ENCODE peak calls at places on chromosomes 2 and 18, in four cellular contexts. One of them, this sample, is unnamed.

GRCh38 chr2:60977562-60977895 is 40.0 kb upstream of the PEX13 start:
- DNase-seq in AG04449: no peak
- DNase-seq in HL-60: no peak
- DNase-seq in astrocyte of the spinal cord: no peak
- DNase-seq in this sample: no peak

GRCh38 chr2:20391951-20392699 is 41.5 kb upstream of the PUM2 start:
- DNase-seq in AG04449: no peak
- DNase-seq in HL-60: no peak
- DNase-seq in astrocyte of the spinal cord: no peak
- DNase-seq in this sample: no peak

GRCh38 chr2:219513787-219514186 is 495 bp upstream of the ASIC4 start:
- DNase-seq in AG04449: no peak
- DNase-seq in HL-60: no peak
- DNase-seq in astrocyte of the spinal cord: no peak
- DNase-seq in this sample: no peak

GRCh38 chr2:224754129-224754528 is 38.0 kb upstream of the CCDC195 start:
- DNase-seq in AG04449: peak; percentile 58
- DNase-seq in HL-60: no peak
- DNase-seq in astrocyte of the spinal cord: peak; percentile 7
- DNase-seq in this sample: no peak

GRCh38 chr2:196840171-196840570 is 31.0 kb upstream of the C2orf66 start:
- DNase-seq in AG04449: no peak
- DNase-seq in HL-60: no peak
- DNase-seq in astrocyte of the spinal cord: no peak
- DNase-seq in this sample: no peak

GRCh38 chr2:133264951-133265949 is 303.0 kb downstream of the NCKAP5 start:
- DNase-seq in AG04449: no peak
- DNase-seq in HL-60: no peak
- DNase-seq in astrocyte of the spinal cord: no peak
- DNase-seq in this sample: peak; percentile 32

GRCh38 chr2:219631406-219631891 is 4.0 kb downstream of the SLC4A3 start:
- DNase-seq in AG04449: no peak
- DNase-seq in HL-60: no peak
- DNase-seq in astrocyte of the spinal cord: no peak
- DNase-seq in this sample: no peak

GRCh38 chr2:186841940-186842339 is 7.0 kb downstream of the ZSWIM2 start:
- DNase-seq in AG04449: peak; percentile 62
- DNase-seq in HL-60: no peak
- DNase-seq in astrocyte of the spinal cord: peak; percentile 69
- DNase-seq in this sample: no peak

GRCh38 chr2:214542866-214543265 is 132.0 kb downstream of the VWC2L start:
- DNase-seq in AG04449: peak; percentile 10
- DNase-seq in HL-60: no peak
- DNase-seq in astrocyte of the spinal cord: peak; percentile 58
- DNase-seq in this sample: no peak

GRCh38 chr2:112625474-112626114 is 20.1 kb upstream of the SLC20A1 start:
- DNase-seq in AG04449: no peak
- DNase-seq in HL-60: no peak
- DNase-seq in astrocyte of the spinal cord: no peak
- DNase-seq in this sample: no peak

GRCh38 chr2:154591294-154591693 is 107.2 kb upstream of the KCNJ3 start:
- DNase-seq in AG04449: no peak
- DNase-seq in HL-60: no peak
- DNase-seq in astrocyte of the spinal cord: no peak
- DNase-seq in this sample: no peak

GRCh38 chr2:211931314-211931713 is 607.3 kb downstream of the ERBB4 start:
- DNase-seq in AG04449: no peak
- DNase-seq in HL-60: no peak
- DNase-seq in astrocyte of the spinal cord: no peak
- DNase-seq in this sample: no peak

GRCh38 chr2:197871780-197872456 is 67.5 kb downstream of the PLCL1 start:
- DNase-seq in AG04449: no peak
- DNase-seq in HL-60: no peak
- DNase-seq in astrocyte of the spinal cord: no peak
- DNase-seq in this sample: no peak

GRCh38 chr2:218982312-218983262 is 2.4 kb downstream of the FEV start:
- DNase-seq in AG04449: no peak
- DNase-seq in HL-60: peak; percentile 49
- DNase-seq in astrocyte of the spinal cord: no peak
- DNase-seq in this sample: no peak

GRCh38 chr2:237240252-237240651 is 154.6 kb downstream of the COPS8 start:
- DNase-seq in AG04449: no peak
- DNase-seq in HL-60: no peak
- DNase-seq in astrocyte of the spinal cord: no peak
- DNase-seq in this sample: no peak

GRCh38 chr2:3290655-3291054 is 87.0 kb downstream of the EIPR1 start:
- DNase-seq in AG04449: no peak
- DNase-seq in HL-60: no peak
- DNase-seq in astrocyte of the spinal cord: no peak
- DNase-seq in this sample: no peak

GRCh38 chr2:196170202-196170680 is 1.1 kb downstream of the STK17B start:
- DNase-seq in AG04449: no peak
- DNase-seq in HL-60: peak; percentile 72
- DNase-seq in astrocyte of the spinal cord: peak; percentile 79
- DNase-seq in this sample: no peak

GRCh38 chr2:234286118-234286598 is 210.7 kb downstream of the ARL4C start:
- DNase-seq in AG04449: no peak
- DNase-seq in HL-60: no peak
- DNase-seq in astrocyte of the spinal cord: peak; percentile 79
- DNase-seq in this sample: no peak

GRCh38 chr18:67463829-67464228 is 52.7 kb downstream of the DSEL start:
- DNase-seq in AG04449: no peak
- DNase-seq in HL-60: no peak
- DNase-seq in astrocyte of the spinal cord: no peak
- DNase-seq in this sample: no peak

GRCh38 chr2:70751881-70752280 is 16.1 kb downstream of the ADD2 start:
- DNase-seq in AG04449: no peak
- DNase-seq in HL-60: no peak
- DNase-seq in astrocyte of the spinal cord: no peak
- DNase-seq in this sample: no peak

GRCh38 chr2:107735206-107735605 is 91.5 kb upstream of the RGPD4 start:
- DNase-seq in AG04449: no peak
- DNase-seq in HL-60: no peak
- DNase-seq in astrocyte of the spinal cord: no peak
- DNase-seq in this sample: no peak

GRCh38 chr2:179410552-179411356 is 146.1 kb upstream of the SESTD1 start:
- DNase-seq in AG04449: no peak
- DNase-seq in HL-60: peak; percentile 40
- DNase-seq in astrocyte of the spinal cord: peak; percentile 56
- DNase-seq in this sample: peak; percentile 28

GRCh38 chr2:48230834-48231233 is 299.1 kb upstream of the STON1 start:
- DNase-seq in AG04449: no peak
- DNase-seq in HL-60: no peak
- DNase-seq in astrocyte of the spinal cord: no peak
- DNase-seq in this sample: no peak

GRCh38 chr2:180191352-180192124 is 184.4 kb upstream of the CWC22 start:
- DNase-seq in AG04449: no peak
- DNase-seq in HL-60: no peak
- DNase-seq in astrocyte of the spinal cord: peak; percentile 13
- DNase-seq in this sample: no peak

GRCh38 chr2:136362676-136363390 is 244.9 kb upstream of the CXCR4 start:
- DNase-seq in AG04449: no peak
- DNase-seq in HL-60: no peak
- DNase-seq in astrocyte of the spinal cord: no peak
- DNase-seq in this sample: no peak

GRCh38 chr2:133422946-133423345 is 145.3 kb downstream of the NCKAP5 start:
- DNase-seq in AG04449: peak; percentile 79
- DNase-seq in HL-60: no peak
- DNase-seq in astrocyte of the spinal cord: peak; percentile 64
- DNase-seq in this sample: no peak

DNA sequence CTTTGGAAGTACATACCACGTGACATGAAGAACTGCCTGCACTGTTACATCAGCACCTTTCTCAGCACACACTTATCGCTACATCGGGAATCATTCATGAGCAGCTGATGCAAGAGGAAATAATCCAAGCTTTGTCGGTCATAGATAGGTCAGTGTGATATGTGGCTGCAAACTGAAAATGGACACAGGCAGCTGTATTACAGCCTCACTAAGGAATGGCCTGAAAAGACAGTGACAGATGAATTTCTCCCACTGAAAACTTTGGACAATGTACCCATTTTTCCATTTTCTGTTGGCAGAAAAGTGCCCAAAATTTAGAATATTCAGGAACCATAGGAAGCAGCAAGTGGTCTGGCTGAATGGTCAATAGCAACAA is 494.4 kb upstream of the MAP2 start:
- DNase-seq in AG04449: no peak
- DNase-seq in HL-60: no peak
- DNase-seq in astrocyte of the spinal cord: no peak
- DNase-seq in this sample: no peak
- TF ChIP-seq CTCF in AG04449: no peak
- TF ChIP-seq CTCF in HL-60: no peak
- TF ChIP-seq CTCF in astrocyte of the spinal cord: no peak
- TF ChIP-seq CTCF in this sample: no peak

DNA sequence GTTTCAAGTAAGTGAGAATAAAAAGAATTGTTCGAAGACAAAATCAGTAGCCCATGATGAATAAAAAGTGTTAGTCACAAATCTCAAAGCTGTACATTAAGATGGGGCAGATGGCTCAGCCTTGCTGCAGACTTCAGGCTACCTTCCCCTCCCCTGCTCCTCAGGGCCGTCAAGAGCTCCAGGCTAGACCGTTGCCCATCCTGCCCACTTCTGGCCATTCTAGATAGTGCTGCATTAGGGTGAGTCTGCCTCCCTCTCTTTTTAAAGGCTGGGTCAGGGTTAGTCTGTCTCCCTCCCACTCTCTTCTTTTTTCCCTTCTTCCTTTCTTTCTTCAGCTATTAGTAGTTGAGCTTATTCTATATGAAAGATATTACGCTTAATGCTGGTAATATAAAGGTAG is 86.0 kb downstream of the MAPRE2 start:
- DNase-seq in AG04449: no peak
- DNase-seq in HL-60: no peak
- DNase-seq in astrocyte of the spinal cord: no peak
- DNase-seq in this sample: peak; percentile 36
- TF ChIP-seq CTCF in AG04449: peak; percentile 39
- TF ChIP-seq CTCF in HL-60: no peak
- TF ChIP-seq CTCF in astrocyte of the spinal cord: peak; percentile 36
- TF ChIP-seq CTCF in this sample: no peak

DNA sequence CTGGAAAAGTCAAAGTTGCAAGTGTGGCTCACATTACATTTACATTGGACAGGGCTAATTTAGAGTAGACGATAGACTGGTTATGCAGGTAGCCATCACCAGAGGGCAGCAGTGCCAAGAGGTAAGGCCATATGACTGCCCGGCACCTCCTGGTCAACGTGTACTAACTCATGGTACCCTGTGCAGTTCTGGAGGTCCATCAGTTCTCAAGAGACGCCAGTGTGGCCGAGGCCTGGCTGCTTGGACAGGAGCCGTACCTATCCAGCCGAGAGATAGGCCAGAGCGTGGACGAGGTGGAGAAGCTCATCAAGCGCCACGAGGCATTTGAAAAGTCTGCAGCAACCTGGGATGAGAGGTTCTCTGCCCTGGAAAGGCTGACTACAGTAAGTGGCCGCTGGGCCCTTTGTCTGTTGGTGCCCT is 65.8 kb upstream of the EML6 start:
- DNase-seq in AG04449: no peak
- DNase-seq in HL-60: peak; percentile 34
- DNase-seq in astrocyte of the spinal cord: peak; percentile 50
- DNase-seq in this sample: peak; percentile 73
- TF ChIP-seq CTCF in AG04449: peak; percentile 55
- TF ChIP-seq CTCF in HL-60: peak; percentile 50
- TF ChIP-seq CTCF in astrocyte of the spinal cord: peak; percentile 66
- TF ChIP-seq CTCF in this sample: peak; percentile 51

GRCh38 chr2:171348056-171348455 is 85.7 kb downstream of the METTL8 start:
- DNase-seq in AG04449: no peak
- DNase-seq in HL-60: no peak
- DNase-seq in astrocyte of the spinal cord: no peak
- DNase-seq in this sample: no peak

GRCh38 chr2:171345971-171346722 is 87.6 kb downstream of the METTL8 start:
- DNase-seq in AG04449: no peak
- DNase-seq in HL-60: no peak
- DNase-seq in astrocyte of the spinal cord: no peak
- DNase-seq in this sample: no peak

GRCh38 chr2:171347591-171348032 is 86.2 kb downstream of the METTL8 start:
- DNase-seq in AG04449: peak; percentile 84
- DNase-seq in HL-60: no peak
- DNase-seq in astrocyte of the spinal cord: peak; percentile 92
- DNase-seq in this sample: no peak

GRCh38 chr2:171346723-171347104 is 87.1 kb downstream of the METTL8 start:
- DNase-seq in AG04449: no peak
- DNase-seq in HL-60: no peak
- DNase-seq in astrocyte of the spinal cord: no peak
- DNase-seq in this sample: no peak

GRCh38 chr2:171347158-171347557 is 86.6 kb downstream of the METTL8 start:
- DNase-seq in AG04449: no peak
- DNase-seq in HL-60: no peak
- DNase-seq in astrocyte of the spinal cord: peak; percentile 34
- DNase-seq in this sample: no peak
- TF ChIP-seq CTCF in AG04449: no peak
- TF ChIP-seq CTCF in HL-60: no peak
- TF ChIP-seq CTCF in astrocyte of the spinal cord: peak; percentile 22
- TF ChIP-seq CTCF in this sample: no peak

DNA sequence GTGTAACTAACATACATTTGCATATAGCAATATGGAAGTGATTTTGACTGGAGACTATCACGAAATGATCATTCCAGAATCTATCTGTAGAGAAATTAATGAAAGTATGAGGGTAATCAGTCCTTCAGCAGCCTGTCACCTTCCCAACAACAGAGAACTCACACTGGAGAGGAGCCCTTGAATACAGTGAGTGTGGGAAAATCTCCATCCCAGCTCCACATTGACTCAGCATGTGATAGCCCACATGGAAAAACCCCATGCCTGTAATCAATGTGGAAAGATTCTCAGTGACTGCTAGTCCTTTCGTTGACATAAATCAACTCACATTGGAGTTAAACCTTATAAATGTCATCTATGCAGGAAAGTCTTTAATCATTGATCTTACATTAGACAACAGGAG is 13.1 kb upstream of the UXS1 start:
- DNase-seq in AG04449: no peak
- DNase-seq in HL-60: no peak
- DNase-seq in astrocyte of the spinal cord: no peak
- DNase-seq in this sample: no peak
- TF ChIP-seq CTCF in AG04449: no peak
- TF ChIP-seq CTCF in HL-60: no peak
- TF ChIP-seq CTCF in astrocyte of the spinal cord: no peak
- TF ChIP-seq CTCF in this sample: no peak

GRCh38 chr18:21117385-21118135 is 5.9 kb upstream of the ROCK1 start:
- DNase-seq in AG04449: peak; percentile 84
- DNase-seq in HL-60: peak; percentile 77
- DNase-seq in astrocyte of the spinal cord: peak; percentile 84
- DNase-seq in this sample: no peak

GRCh38 chr18:21112140-21112473 is 494 bp upstream of the ROCK1 start:
- DNase-seq in AG04449: no peak
- DNase-seq in HL-60: no peak
- DNase-seq in astrocyte of the spinal cord: no peak
- DNase-seq in this sample: no peak

GRCh38 chr18:21111351-21112139 is at the start of gene ROCK1:
- DNase-seq in AG04449: peak; percentile 74
- DNase-seq in HL-60: peak; percentile 100
- DNase-seq in astrocyte of the spinal cord: peak; percentile 98
- DNase-seq in this sample: peak; percentile 100

GRCh38 chr18:21112543-21113105 is 1.0 kb upstream of the ROCK1 start:
- DNase-seq in AG04449: no peak
- DNase-seq in HL-60: no peak
- DNase-seq in astrocyte of the spinal cord: no peak
- DNase-seq in this sample: no peak

GRCh38 chr18:21115519-21116411 is 4.2 kb upstream of the ROCK1 start:
- DNase-seq in AG04449: peak; percentile 74
- DNase-seq in HL-60: peak; percentile 60
- DNase-seq in astrocyte of the spinal cord: peak; percentile 57
- DNase-seq in this sample: no peak
- TF ChIP-seq CTCF in AG04449: peak; percentile 23
- TF ChIP-seq CTCF in HL-60: no peak
- TF ChIP-seq CTCF in astrocyte of the spinal cord: no peak
- TF ChIP-seq CTCF in this sample: no peak

GRCh38 chr2:39837856-39838453 is 58.9 kb upstream of the THUMPD2 start:
- DNase-seq in AG04449: no peak
- DNase-seq in HL-60: peak; percentile 14
- DNase-seq in astrocyte of the spinal cord: peak; percentile 38
- DNase-seq in this sample: no peak
- TF ChIP-seq CTCF in AG04449: peak; percentile 74
- TF ChIP-seq CTCF in HL-60: peak; percentile 87
- TF ChIP-seq CTCF in astrocyte of the spinal cord: peak; percentile 90
- TF ChIP-seq CTCF in this sample: peak; percentile 71